ENCODE peak calls at places on chromosomes 12 and 14, in four cellular contexts. K, I, L and A are unnamed samples.

GRCh38 chr14:53218161-53218560 is 65.0 kb upstream of the DDHD1 start:
- DNase-seq in K (no peak), I (no peak), L (no peak), A (no peak)

GRCh38 chr14:31530136-31530535 is 31.1 kb upstream of the NUBPL start:
- DNase-seq in K (no peak), I (no peak), L (no peak), A (no peak)

GRCh38 chr14:104913413-104913812 is 11.3 kb upstream of the PLD4 start:
- DNase-seq in K (no peak), I (no peak), L (no peak), A (no peak)

GRCh38 chr12:55876110-55876509 is 33.4 kb upstream of the MMP19 start:
- DNase-seq in K (no peak), I (no peak), L (no peak), A (no peak)

GRCh38 chr14:40218282-40218941 is 786.2 kb upstream of the FBXO33 start:
- DNase-seq in K (no peak), I (no peak), L (no peak), A (no peak)

GRCh38 chr14:101463566-101464171 is 97.6 kb upstream of the DIO3 start:
- DNase-seq in K (no peak), I (no peak), L (no peak), A (no peak)

GRCh38 chr14:71117839-71118743 is 210.8 kb downstream of the PCNX1 start:
- DNase-seq in K (no peak), I (no peak), L (no peak), A (peak; percentile 18)

GRCh38 chr12:27334052-27334720 is 1.6 kb downstream of the BMAL2 start:
- DNase-seq in K (no peak), I (no peak), L (no peak), A (no peak)

GRCh38 chr12:124567035-124567672 is at the start of gene NCOR2:
- DNase-seq in K (peak; percentile 85), I (no peak), L (no peak), A (no peak)

GRCh38 chr12:47110011-47110541 is 30.3 kb upstream of the AMIGO2 start:
- DNase-seq in K (no peak), I (no peak), L (no peak), A (no peak)

GRCh38 chr12:22333751-22334695 is 484 bp downstream of the ST8SIA1 start:
- DNase-seq in K (no peak), I (no peak), L (no peak), A (no peak)

GRCh38 chr12:60194682-60195081 is 598.9 kb downstream of the SLC16A7 start:
- DNase-seq in K (no peak), I (no peak), L (no peak), A (no peak)

GRCh38 chr12:116299064-116299463 is 21.6 kb upstream of the MED13L start:
- DNase-seq in K (no peak), I (no peak), L (no peak), A (no peak)

GRCh38 chr14:83172363-83172762 is 1638.7 kb upstream of the SEL1L start:
- DNase-seq in K (no peak), I (no peak), L (no peak), A (peak; percentile 13)

GRCh38 chr12:113551563-113551962 is 79.9 kb upstream of the LHX5 start:
- DNase-seq in K (no peak), I (no peak), L (no peak), A (no peak)

GRCh38 chr12:30882706-30883105 is 43.8 kb upstream of the TSPAN11 start:
- DNase-seq in K (no peak), I (no peak), L (no peak), A (no peak)

GRCh38 chr12:116529048-116529447 is 30.1 kb upstream of the MAP1LC3B2 start:
- DNase-seq in K (no peak), I (no peak), L (no peak), A (peak; percentile 84)

GRCh38 chr14:22882529-22883190 is 362 bp upstream of the REM2 start:
- DNase-seq in K (peak; percentile 77), I (peak; percentile 39), L (no peak), A (no peak)
- TF ChIP-seq TCF7L2 in K (no peak), I (no peak), L (no peak), A (no peak)

DNA sequence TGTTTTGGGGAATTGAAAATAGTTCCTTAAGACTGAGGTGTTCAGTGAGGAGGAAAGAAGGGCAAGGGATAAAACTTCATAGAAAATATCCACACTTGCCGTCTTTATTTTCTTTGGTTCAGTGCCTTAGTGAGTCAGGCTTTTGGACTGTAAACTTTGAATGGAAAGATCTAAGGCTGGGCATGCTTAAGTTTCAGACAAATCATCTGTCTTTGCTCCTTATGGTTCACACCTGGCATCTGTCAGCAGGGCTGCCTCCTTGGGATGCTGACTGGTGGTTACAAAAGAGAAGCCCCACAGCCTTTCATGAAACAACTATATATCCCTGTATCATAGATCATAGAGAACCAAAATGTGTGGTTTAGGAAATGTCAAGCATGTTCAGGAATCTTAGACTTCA is 136.3 kb upstream of the PRICKLE1 start:
- DNase-seq in K (no peak), I (no peak), L (no peak), A (no peak)
- TF ChIP-seq TCF7L2 in K (no peak), I (no peak), L (no peak), A (no peak)

DNA sequence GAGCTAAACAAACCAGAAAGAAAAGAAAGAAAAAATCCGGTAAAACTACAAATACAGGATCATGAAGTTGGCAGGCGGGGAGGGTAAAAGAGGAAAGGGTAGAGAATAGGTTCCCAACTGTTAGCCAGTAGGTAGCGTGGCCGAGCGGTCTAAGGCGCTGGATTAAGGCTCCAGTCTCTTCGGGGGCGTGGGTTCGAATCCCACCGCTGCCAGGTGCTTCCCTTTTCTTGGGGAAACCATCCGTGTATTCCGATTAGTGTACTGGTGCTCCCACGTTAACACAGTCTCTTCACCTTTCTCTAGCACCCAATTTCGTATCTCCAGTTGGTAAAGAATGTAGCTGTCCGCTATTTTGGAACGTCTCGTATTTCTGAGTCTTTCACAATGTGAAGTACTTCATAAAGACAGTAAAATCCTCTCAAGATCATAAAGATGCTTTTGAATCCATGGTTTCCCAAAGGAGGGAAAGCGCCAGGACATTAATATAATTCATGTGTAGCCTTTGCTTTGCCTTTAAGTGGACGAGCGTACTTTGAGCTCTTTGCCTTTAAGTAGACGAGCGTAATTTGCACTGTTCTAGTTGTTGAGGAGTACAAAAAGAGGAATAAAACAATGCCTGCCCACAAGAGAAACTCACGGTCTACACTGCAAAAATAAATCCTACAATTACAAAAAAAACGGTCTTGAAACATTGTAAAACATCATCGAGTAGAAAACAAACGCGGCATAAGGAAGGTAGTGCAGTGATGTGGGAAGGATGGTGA is 19.0 kb upstream of the RNASE12 start:
- DNase-seq in K (peak; percentile 52), I (no peak), L (peak; percentile 72), A (peak; percentile 81)
- TF ChIP-seq TCF7L2 in K (no peak), I (no peak), L (no peak), A (no peak)

GRCh38 chr12:19979584-19979983 is 388.8 kb upstream of the PDE3A start:
- DNase-seq in K (no peak), I (no peak), L (no peak), A (no peak)

GRCh38 chr12:19978193-19978592 is 390.1 kb upstream of the PDE3A start:
- DNase-seq in K (no peak), I (no peak), L (no peak), A (no peak)

DNA sequence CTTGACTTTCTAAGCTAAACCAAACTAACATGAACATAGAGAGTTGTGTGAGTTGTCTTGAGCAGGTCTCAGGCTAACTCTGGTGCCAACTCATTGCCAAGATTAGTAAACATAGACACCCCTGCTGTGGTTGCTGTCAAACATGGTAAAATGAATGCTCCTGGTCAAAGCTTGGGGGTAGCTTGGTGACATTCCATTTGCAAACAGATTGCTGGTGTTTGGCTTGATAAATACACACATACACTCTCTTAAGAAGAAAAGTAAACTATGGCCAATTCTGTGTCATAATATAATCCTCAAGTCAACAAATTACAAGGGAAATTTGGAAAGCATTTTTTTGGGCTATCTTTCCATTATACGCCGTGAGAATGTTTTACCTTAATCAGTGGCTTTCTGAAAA is 386.4 kb upstream of the PDE3A start:
- DNase-seq in K (no peak), I (no peak), L (no peak), A (no peak)
- TF ChIP-seq TCF7L2 in K (no peak), I (no peak), L (no peak), A (no peak)

GRCh38 chr12:120939954-120940353 is 35.8 kb upstream of the SPPL3 start:
- DNase-seq in K (no peak), I (no peak), L (no peak), A (no peak)
- TF ChIP-seq TCF7L2 in K (no peak), I (no peak), L (no peak), A (no peak)

GRCh38 chr14:61558271-61558670 is 137.0 kb upstream of the HIF1A start:
- DNase-seq in K (no peak), I (no peak), L (no peak), A (no peak)
- TF ChIP-seq TCF7L2 in K (no peak), I (no peak), L (no peak), A (no peak)